ENCODE peak calls at places on chromosomes 1 and 21, in five cellular contexts. One of them, this sample, is unnamed.
A peak's percentile ranks its signal among the peaks of the same experiment; 100 is the strongest.

GRCh38 chr1:212179394-212180076 is 105.7 kb upstream of the PPP2R5A start:
- DNase-seq in LoVo: peak; percentile 25
- DNase-seq in nucleus accumbens: no peak
- DNase-seq in aorta: no peak
- DNase-seq in RPMI8226: no peak
- DNase-seq in this sample: no peak

GRCh38 chr1:230459463-230459862 is 33.3 kb upstream of the PGBD5 start:
- DNase-seq in LoVo: peak; percentile 15
- DNase-seq in nucleus accumbens: no peak
- DNase-seq in aorta: no peak
- DNase-seq in RPMI8226: peak; percentile 82
- DNase-seq in this sample: no peak

GRCh38 chr1:11500881-11501280 is 21.9 kb downstream of the DISP3 start:
- DNase-seq in LoVo: no peak
- DNase-seq in nucleus accumbens: no peak
- DNase-seq in aorta: no peak
- DNase-seq in RPMI8226: no peak
- DNase-seq in this sample: no peak

GRCh38 chr1:10514490-10515235 is 39.9 kb downstream of the PEX14 start:
- DNase-seq in LoVo: no peak
- DNase-seq in nucleus accumbens: no peak
- DNase-seq in aorta: no peak
- DNase-seq in RPMI8226: no peak
- DNase-seq in this sample: no peak

GRCh38 chr1:165168466-165168865 is 188.0 kb downstream of the LMX1A start:
- DNase-seq in LoVo: no peak
- DNase-seq in nucleus accumbens: no peak
- DNase-seq in aorta: no peak
- DNase-seq in RPMI8226: no peak
- DNase-seq in this sample: no peak

GRCh38 chr1:180542113-180542512 is 16.7 kb upstream of the OVAAL start:
- DNase-seq in LoVo: no peak
- DNase-seq in nucleus accumbens: no peak
- DNase-seq in aorta: no peak
- DNase-seq in RPMI8226: no peak
- DNase-seq in this sample: no peak

GRCh38 chr1:182507685-182508084 is 57.7 kb downstream of the RGSL1 start:
- DNase-seq in LoVo: peak; percentile 68
- DNase-seq in nucleus accumbens: no peak
- DNase-seq in aorta: no peak
- DNase-seq in RPMI8226: no peak
- DNase-seq in this sample: no peak

GRCh38 chr1:151972533-151973270 is 21.0 kb downstream of the S100A10 start:
- DNase-seq in LoVo: peak; percentile 89
- DNase-seq in nucleus accumbens: no peak
- DNase-seq in aorta: no peak
- DNase-seq in RPMI8226: peak; percentile 50
- DNase-seq in this sample: no peak

GRCh38 chr21:36917487-36918158 is 48.8 kb downstream of the HLCS start:
- DNase-seq in LoVo: no peak
- DNase-seq in nucleus accumbens: no peak
- DNase-seq in aorta: no peak
- DNase-seq in RPMI8226: no peak
- DNase-seq in this sample: peak; percentile 1

GRCh38 chr1:109531826-109532364 is 7.8 kb upstream of the GPR61 start:
- DNase-seq in LoVo: no peak
- DNase-seq in nucleus accumbens: no peak
- DNase-seq in aorta: no peak
- DNase-seq in RPMI8226: no peak
- DNase-seq in this sample: no peak

GRCh38 chr1:1091344-1092148 is 17.4 kb upstream of the RNF223 start:
- DNase-seq in LoVo: no peak
- DNase-seq in nucleus accumbens: no peak
- DNase-seq in aorta: peak; percentile 41
- DNase-seq in RPMI8226: no peak
- DNase-seq in this sample: no peak

GRCh38 chr1:17440827-17441168 is 1.3 kb upstream of the RCC2 start:
- DNase-seq in LoVo: no peak
- DNase-seq in nucleus accumbens: no peak
- DNase-seq in aorta: no peak
- DNase-seq in RPMI8226: no peak
- DNase-seq in this sample: no peak

GRCh38 chr1:7174980-7175379 is 389.7 kb downstream of the CAMTA1 start:
- DNase-seq in LoVo: no peak
- DNase-seq in nucleus accumbens: no peak
- DNase-seq in aorta: no peak
- DNase-seq in RPMI8226: no peak
- DNase-seq in this sample: no peak

GRCh38 chr1:183070923-183071618 is 47.9 kb downstream of the LAMC1 start:
- DNase-seq in LoVo: peak; percentile 5
- DNase-seq in nucleus accumbens: no peak
- DNase-seq in aorta: no peak
- DNase-seq in RPMI8226: peak; percentile 52
- DNase-seq in this sample: no peak

GRCh38 chr21:42156690-42157605 is 62.0 kb upstream of the ABCG1 start:
- DNase-seq in LoVo: no peak
- DNase-seq in nucleus accumbens: no peak
- DNase-seq in aorta: no peak
- DNase-seq in RPMI8226: peak; percentile 69
- DNase-seq in this sample: peak; percentile 92

GRCh38 chr1:12708956-12709555 is 6.9 kb upstream of the AADACL3 start:
- DNase-seq in LoVo: no peak
- DNase-seq in nucleus accumbens: no peak
- DNase-seq in aorta: no peak
- DNase-seq in RPMI8226: no peak
- DNase-seq in this sample: no peak

GRCh38 chr1:200150721-200151120 is 123.2 kb downstream of the NR5A2 start:
- DNase-seq in LoVo: peak; percentile 46
- DNase-seq in nucleus accumbens: no peak
- DNase-seq in aorta: no peak
- DNase-seq in RPMI8226: no peak
- DNase-seq in this sample: no peak

GRCh38 chr1:68230901-68231626 is 1.3 kb downstream of the WLS start:
- DNase-seq in LoVo: no peak
- DNase-seq in nucleus accumbens: no peak
- DNase-seq in aorta: peak; percentile 53
- DNase-seq in RPMI8226: no peak
- DNase-seq in this sample: no peak

GRCh38 chr1:54558434-54559030 is 10.5 kb downstream of the ACOT11 start:
- DNase-seq in LoVo: no peak
- DNase-seq in nucleus accumbens: no peak
- DNase-seq in aorta: no peak
- DNase-seq in RPMI8226: peak; percentile 7
- DNase-seq in this sample: no peak

GRCh38 chr21:44867464-44867863 is 6.0 kb downstream of the PTTG1IP start:
- DNase-seq in LoVo: no peak
- DNase-seq in nucleus accumbens: no peak
- DNase-seq in aorta: peak; percentile 21
- DNase-seq in RPMI8226: no peak
- DNase-seq in this sample: no peak

GRCh38 chr1:198269352-198269940 is 112.6 kb downstream of the NEK7 start:
- DNase-seq in LoVo: no peak
- DNase-seq in nucleus accumbens: no peak
- DNase-seq in aorta: no peak
- DNase-seq in RPMI8226: no peak
- DNase-seq in this sample: no peak

GRCh38 chr1:31815752-31816484 is at the start of gene SPOCD1:
- DNase-seq in LoVo: peak; percentile 74
- DNase-seq in nucleus accumbens: no peak
- DNase-seq in aorta: peak; percentile 82
- DNase-seq in RPMI8226: peak; percentile 84
- DNase-seq in this sample: peak; percentile 39

GRCh38 chr1:161335796-161336195 is 21.6 kb downstream of the SDHC start:
- DNase-seq in LoVo: no peak
- DNase-seq in nucleus accumbens: no peak
- DNase-seq in aorta: no peak
- DNase-seq in RPMI8226: no peak
- DNase-seq in this sample: no peak

This sample was measured in substantia nigra.